ENCODE peak calls at places on chromosomes 6 and 20, in eight cellular contexts. Q, D, N, E, S, X, P and W are unnamed samples.

GRCh38 chr6:159821111-159821510 is 21.0 kb downstream of the PNLDC1 start:
- DNase-seq in N (no peak), Q (no peak), E (no peak), S (no peak), D (no peak), P (no peak), X (no peak), W (no peak)

GRCh38 chr20:35773154-35773751 is 1.4 kb downstream of the PHF20 start:
- DNase-seq in P (no peak), E (no peak), D (peak), Q (no peak), S (no peak), X (peak), N (peak), W (peak)

GRCh38 chr6:138817799-138818198 is 21.9 kb downstream of the ECT2L start:
- DNase-seq in X (no peak), P (no peak), S (peak), E (peak), Q (no peak), N (no peak), D (no peak), W (peak)

GRCh38 chr6:9927271-9927670 is 487.6 kb downstream of the TFAP2A start:
- DNase-seq in N (no peak), E (no peak), P (no peak), Q (no peak), S (no peak), X (no peak), D (no peak), W (no peak)

GRCh38 chr6:10375391-10375969 is 39.4 kb downstream of the TFAP2A start:
- DNase-seq in Q (no peak), E (no peak), P (no peak), D (no peak), N (no peak), X (no peak), S (no peak), W (no peak)

GRCh38 chr20:59351148-59352040 is 51.0 kb downstream of the EDN3 start:
- DNase-seq in Q (no peak), N (no peak), S (no peak), P (no peak), E (no peak), X (no peak), D (peak), W (no peak)

GRCh38 chr6:44043479-44044153 is 83.6 kb downstream of the MRPL14 start:
- DNase-seq in D (peak), E (no peak), P (peak), S (no peak), N (no peak), Q (no peak), X (peak), W (peak)

GRCh38 chr6:170017603-170018274 is 266.3 kb downstream of the ERMARD start:
- DNase-seq in P (no peak), X (no peak), N (no peak), D (no peak), Q (no peak), S (no peak), E (no peak), W (no peak)

GRCh38 chr20:15205719-15206118 is 868.3 kb upstream of the FLRT3 start:
- DNase-seq in N (no peak), P (no peak), Q (no peak), E (no peak), X (no peak), D (no peak), S (no peak), W (no peak)

GRCh38 chr6:119182875-119183274 is 104.4 kb upstream of the FAM184A start:
- DNase-seq in S (no peak), P (no peak), X (no peak), Q (no peak), D (no peak), E (no peak), N (no peak), W (no peak)

GRCh38 chr6:25050356-25050755 is 114.6 kb upstream of the RIPOR2 start:
- DNase-seq in N (no peak), P (no peak), E (no peak), X (peak), D (no peak), S (no peak), Q (no peak), W (peak)

GRCh38 chr20:17824676-17825224 is 125.0 kb downstream of the BANF2 start:
- DNase-seq in S (no peak), Q (no peak), N (no peak), X (no peak), D (no peak), E (no peak), P (no peak), W (no peak)

GRCh38 chr6:78308025-78308424 is 559.3 kb upstream of the IRAK1BP1 start:
- DNase-seq in D (peak), X (no peak), E (peak), S (no peak), P (no peak), N (no peak), Q (no peak), W (no peak)

GRCh38 chr20:14566505-14566904 is 229.1 kb upstream of the FLRT3 start:
- DNase-seq in Q (no peak), N (no peak), S (no peak), E (no peak), D (no peak), P (no peak), X (no peak), W (no peak)

GRCh38 chr6:135062735-135063134 is 8.1 kb upstream of the HBS1L start:
- DNase-seq in D (no peak), E (no peak), N (no peak), S (no peak), Q (no peak), X (peak), P (no peak), W (no peak)

GRCh38 chr6:7479801-7480266 is 61.6 kb upstream of the DSP start:
- DNase-seq in S (no peak), D (peak), X (no peak), P (no peak), N (no peak), E (peak), Q (no peak), W (peak)

GRCh38 chr6:108277295-108277694 is 16.5 kb upstream of the SNX3 start:
- DNase-seq in D (no peak), N (no peak), S (peak), Q (no peak), P (no peak), E (no peak), X (no peak), W (no peak)

GRCh38 chr20:44034451-44034850 is 119.8 kb downstream of the TOX2 start:
- DNase-seq in N (no peak), D (no peak), X (no peak), S (no peak), E (no peak), Q (no peak), P (no peak), W (no peak)

GRCh38 chr6:44223471-44224153 is at the start of gene SLC29A1:
- DNase-seq in Q (peak), N (no peak), P (peak), D (peak), S (peak), X (peak), E (no peak), W (peak)

GRCh38 chr6:15023448-15023847 is 222.4 kb upstream of the JARID2 start:
- DNase-seq in P (no peak), Q (no peak), D (no peak), X (no peak), S (no peak), N (peak), E (no peak), W (no peak)

GRCh38 chr6:44049163-44049988 is 77.9 kb downstream of the MRPL14 start:
- DNase-seq in P (no peak), N (no peak), X (no peak), D (no peak), Q (no peak), E (no peak), S (no peak), W (peak)

GRCh38 chr6:10210052-10210451 is 204.8 kb downstream of the TFAP2A start:
- DNase-seq in X (no peak), S (no peak), N (no peak), Q (no peak), E (no peak), P (no peak), D (no peak), W (no peak)

GRCh38 chr20:5001174-5002076 is at the start of gene SLC23A2:
- DNase-seq in D (peak), P (peak), S (peak), X (peak), E (no peak), N (no peak), Q (no peak), W (no peak)

GRCh38 chr6:137213331-137213740 is 5.8 kb downstream of the IFNGR1 start:
- DNase-seq in D (no peak), X (peak), P (no peak), N (no peak), S (no peak), Q (no peak), E (no peak), W (no peak)

GRCh38 chr6:12801141-12801540 is 84.6 kb downstream of the PHACTR1 start:
- DNase-seq in S (no peak), D (no peak), P (no peak), Q (no peak), E (no peak), X (no peak), N (no peak), W (no peak)

GRCh38 chr20:24489193-24489592 is 19.8 kb downstream of the SYNDIG1 start:
- DNase-seq in S (no peak), X (no peak), D (no peak), P (no peak), N (no peak), E (no peak), Q (no peak), W (no peak)

GRCh38 chr6:106908386-106908840 is 66.1 kb downstream of the CD24 start:
- DNase-seq in P (no peak), X (no peak), Q (no peak), N (no peak), D (no peak), E (no peak), S (no peak), W (no peak)

GRCh38 chr20:54099894-54100293 is 29.5 kb upstream of the BCAS1 start:
- DNase-seq in N (no peak), P (no peak), S (no peak), Q (no peak), E (no peak), D (no peak), X (no peak), W (no peak)

GRCh38 chr6:13413466-13413862 is 73.9 kb downstream of the GFOD1 start:
- DNase-seq in S (no peak), Q (peak), X (no peak), D (peak), E (no peak), N (no peak), P (no peak), W (peak)

GRCh38 chr20:39259010-39259803 is 297.1 kb downstream of the DHX35 start:
- DNase-seq in D (no peak), Q (no peak), S (no peak), E (no peak), X (no peak), P (peak), N (no peak), W (no peak)

GRCh38 chr20:64177787-64178186 is 13.5 kb downstream of the MYT1 start:
- DNase-seq in Q (no peak), E (no peak), P (no peak), S (no peak), N (no peak), D (no peak), X (no peak), W (no peak)
- H3K27ac ChIP-seq in Q (no peak), E (no peak), P (no peak), S (no peak), N (no peak), D (no peak), X (no peak), W (no peak)

DNA sequence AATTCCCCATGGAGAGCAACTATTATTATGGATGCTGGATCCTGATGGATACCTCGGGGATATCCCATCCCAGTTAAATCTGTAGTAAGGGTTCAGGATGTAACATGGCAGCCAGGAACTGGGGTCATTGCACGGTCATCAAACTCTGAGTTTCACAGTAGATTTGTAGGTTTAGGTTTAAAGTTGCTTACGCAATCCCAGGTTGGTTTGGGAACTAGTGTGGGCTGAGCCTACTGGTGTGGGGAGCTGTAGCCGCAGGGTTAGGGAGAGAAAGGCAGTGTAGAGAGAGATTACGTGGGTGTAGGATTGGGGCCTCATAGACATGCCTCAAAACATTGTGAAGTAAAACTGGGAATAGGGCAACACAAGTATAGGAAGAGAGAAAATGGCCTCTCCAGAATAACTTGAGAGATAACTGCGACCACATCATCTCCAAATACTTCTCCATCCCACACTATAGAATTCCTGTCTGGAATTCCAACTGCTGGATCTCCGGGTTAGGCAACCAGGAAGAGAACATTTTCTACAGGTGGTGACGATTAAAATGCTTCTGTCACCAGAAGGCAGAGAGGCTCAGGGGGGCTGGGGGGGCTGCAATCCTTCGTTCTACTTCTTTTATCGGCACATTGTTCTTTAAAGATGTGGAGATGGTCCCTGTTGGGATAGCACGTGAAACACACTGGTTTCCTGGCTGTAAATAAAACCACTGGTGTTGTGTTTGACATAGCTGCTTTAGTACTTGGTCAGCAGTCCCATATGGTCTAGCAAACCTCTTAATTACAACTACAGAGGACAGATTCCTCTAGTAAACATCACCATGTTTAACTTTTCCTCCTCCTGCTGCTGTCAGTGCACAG is 44.9 kb upstream of the TMEM170B start:
- DNase-seq in N (no peak), E (no peak), D (no peak), P (no peak), Q (no peak), X (no peak), S (no peak), W (no peak)
- TF ChIP-seq RAD21 in N (no peak), E (no peak), D (no peak), P (no peak), Q (no peak), X (no peak), S (no peak), W (no peak)

DNA sequence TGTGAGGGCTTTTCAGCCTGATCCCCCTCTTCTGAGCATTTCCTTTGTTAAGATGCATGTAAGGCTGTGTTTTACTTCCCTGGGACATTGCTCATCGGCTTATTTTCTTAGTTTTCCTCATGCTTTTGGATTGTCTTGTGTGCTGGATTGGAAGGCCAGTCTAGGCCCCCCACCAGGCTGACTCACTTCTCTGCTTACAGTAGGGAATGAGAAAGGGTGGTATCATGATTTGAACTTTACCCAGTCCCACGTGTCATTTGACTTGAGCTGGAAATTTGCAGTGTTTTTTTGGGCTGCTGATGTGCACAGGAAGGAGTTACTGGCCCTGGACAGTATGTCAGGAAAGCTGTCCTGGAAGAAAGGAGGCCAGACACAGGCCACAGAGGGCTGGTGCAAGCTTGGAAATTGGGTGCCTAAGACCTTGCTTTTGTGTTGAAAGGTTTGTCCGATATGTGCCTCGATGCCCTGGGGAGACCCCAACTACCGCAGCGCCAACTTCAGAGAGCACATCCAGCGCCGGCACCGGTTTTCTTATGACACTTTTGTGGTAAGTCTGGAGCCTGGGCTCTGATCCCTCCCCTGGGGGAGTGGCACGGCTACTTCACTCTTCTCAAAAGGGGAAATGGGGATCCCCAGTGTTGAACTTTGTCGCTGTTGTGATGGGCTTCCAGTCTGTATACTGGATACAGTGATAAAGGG is 12.8 kb downstream of the RNF114 start:
- DNase-seq in Q (peak), P (no peak), D (peak), X (no peak), E (no peak), N (no peak), S (no peak), W (peak)
- H3K27ac ChIP-seq in Q (peak), P (no peak), D (peak), X (no peak), E (no peak), N (no peak), S (no peak), W (peak)

GRCh38 chr6:17484201-17484606 is 90.8 kb downstream of the CAP2 start:
- DNase-seq in S (peak), Q (no peak), D (no peak), P (no peak), N (no peak), E (no peak), X (no peak), W (no peak)
- TF ChIP-seq RAD21 in S (no peak), Q (no peak), D (no peak), P (no peak), N (no peak), E (no peak), X (no peak), W (no peak)

GRCh38 chr6:1067346-1067745 is 244.6 kb upstream of the FOXQ1 start:
- DNase-seq in P (no peak), Q (peak), X (no peak), S (no peak), N (no peak), D (no peak), E (no peak), W (no peak)

GRCh38 chr6:1066449-1066848 is 245.4 kb upstream of the FOXQ1 start:
- DNase-seq in E (no peak), X (no peak), N (no peak), D (no peak), Q (no peak), P (no peak), S (no peak), W (no peak)

GRCh38 chr6:1068905-1069304 is 243.0 kb upstream of the FOXQ1 start:
- DNase-seq in N (no peak), X (no peak), P (no peak), D (no peak), E (no peak), Q (no peak), S (no peak), W (no peak)

GRCh38 chr6:1070085-1070521 is 241.8 kb upstream of the FOXQ1 start:
- DNase-seq in D (no peak), Q (no peak), S (no peak), E (no peak), N (no peak), P (no peak), X (no peak), W (peak)

DNA sequence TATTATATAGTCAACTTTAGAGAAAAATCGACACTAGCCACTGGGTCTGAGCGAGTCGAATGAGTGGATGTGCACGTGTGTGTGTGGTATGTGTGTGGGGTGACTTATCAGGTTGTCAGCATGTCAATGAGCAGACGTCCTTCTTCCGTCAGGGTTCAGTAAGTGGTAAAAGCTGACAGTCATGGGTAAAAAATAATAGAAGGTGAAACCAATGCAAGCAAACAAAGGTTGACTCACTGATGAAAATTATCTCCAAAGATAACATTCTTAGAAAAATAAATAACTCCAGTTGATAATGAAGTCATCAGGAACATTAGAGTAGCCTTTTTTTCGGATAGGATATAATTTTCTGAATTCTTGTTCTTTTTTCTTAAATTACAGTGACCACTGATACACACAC is 243.8 kb upstream of the FOXQ1 start:
- DNase-seq in E (no peak), P (no peak), S (no peak), N (no peak), D (no peak), X (no peak), Q (peak), W (peak)
- H3K27ac ChIP-seq in E (no peak), P (no peak), S (no peak), N (no peak), D (no peak), X (no peak), Q (no peak), W (no peak)

GRCh38 chr20:9344080-9344920 is 170.1 kb upstream of the LAMP5 start:
- DNase-seq in N (no peak), D (no peak), P (no peak), E (no peak), Q (no peak), X (no peak), S (no peak), W (peak)
- TF ChIP-seq RAD21 in N (no peak), D (no peak), P (no peak), E (no peak), Q (no peak), X (no peak), S (no peak), W (no peak)

DNA sequence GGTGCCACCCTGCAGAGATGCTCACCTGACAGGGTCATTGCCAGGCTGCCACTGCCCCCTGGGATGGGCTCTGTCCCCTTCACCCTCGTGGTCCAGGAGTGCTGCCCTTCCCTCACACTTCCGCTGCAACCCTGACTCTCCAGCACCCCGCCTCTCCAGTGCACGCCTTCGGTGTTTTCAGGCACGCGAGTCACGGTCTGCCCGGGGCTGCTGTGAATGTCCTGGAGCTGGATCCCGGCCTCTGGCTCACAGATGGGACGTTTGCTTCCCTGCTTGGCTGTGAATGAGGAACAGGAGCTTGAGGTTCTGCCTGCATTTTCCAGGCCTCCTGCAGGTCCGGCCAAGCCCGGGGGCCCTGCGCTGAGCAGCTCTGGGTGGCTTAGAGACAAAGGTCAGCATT is 343.4 kb downstream of the SMOC2 start:
- DNase-seq in D (no peak), X (no peak), E (no peak), N (no peak), P (no peak), S (no peak), Q (no peak), W (no peak)
- H3K27ac ChIP-seq in D (no peak), X (no peak), E (no peak), N (no peak), P (no peak), S (no peak), Q (no peak), W (no peak)

DNA sequence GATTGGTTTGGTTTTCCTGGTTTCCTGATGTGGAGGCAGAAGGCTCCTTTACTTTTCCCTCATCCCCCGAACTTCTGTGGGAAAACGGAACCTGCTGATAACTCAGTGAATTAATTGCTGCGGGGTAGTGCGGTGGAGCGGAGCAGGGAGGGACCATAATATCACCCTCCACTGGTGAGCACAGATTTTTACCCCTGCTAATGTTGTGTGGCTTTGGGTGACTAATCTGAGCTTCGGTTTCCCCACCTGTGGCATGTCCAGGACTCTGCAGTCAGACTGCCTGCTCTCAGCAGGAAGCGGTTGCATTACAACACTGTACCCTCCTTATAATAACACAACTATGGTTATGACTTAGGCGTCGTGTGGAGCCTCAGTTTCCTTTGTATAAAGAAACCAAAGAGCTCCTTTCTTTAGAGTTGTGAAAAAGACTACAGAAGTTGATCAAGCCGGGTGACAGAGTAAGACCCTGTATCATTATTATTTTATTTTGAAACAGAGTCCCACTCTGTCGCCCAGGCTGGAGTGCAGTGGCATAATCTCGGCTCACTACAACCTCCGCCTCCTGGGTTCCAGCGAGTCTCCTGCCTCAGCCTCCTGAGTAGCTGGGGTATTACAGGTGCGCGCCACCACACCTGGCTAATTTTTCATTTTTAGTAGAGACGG is 2.2 kb upstream of the ID1 start:
- DNase-seq in X (no peak), E (peak), Q (peak), D (peak), N (peak), S (no peak), P (no peak), W (peak)
- TF ChIP-seq RAD21 in X (no peak), E (no peak), Q (no peak), D (no peak), N (no peak), S (no peak), P (no peak), W (peak)